ENCODE peak calls at places on chromosomes 7 and 10, in nine cellular contexts. C is naive thymus-derived CD8-positive, alpha-beta T cell; L is amniotic stem cell; S is renal cortical epithelial cell; U is AG08396; K is WTC11; I is cardiac muscle cell; G is WERI-Rb-1; D is GM12864. T is an unnamed sample.

GRCh38 chr7:155531686-155532085 is 14.7 kb downstream of the CNPY1 start:
- DNase-seq in C (no peak), L (no peak), S (peak; percentile 11), U (no peak), K (no peak), I (no peak), G (peak; percentile 42), D (no peak), T (peak; percentile 32)

GRCh38 chr7:41045556-41046123 is 657.2 kb downstream of the INHBA start:
- DNase-seq in C (no peak), L (no peak), S (peak; percentile 55), U (no peak), K (no peak), I (no peak), G (no peak), D (no peak), T (no peak)

GRCh38 chr10:102460836-102461186 is 9.5 kb upstream of the C10orf95 start:
- DNase-seq in C (no peak), L (no peak), S (no peak), U (no peak), K (no peak), I (no peak), G (no peak), D (no peak), T (no peak)

GRCh38 chr7:47846117-47846836 is 102.0 kb downstream of the PKD1L1 start:
- DNase-seq in C (no peak), L (no peak), S (peak; percentile 67), U (peak; percentile 62), K (no peak), I (no peak), G (no peak), D (no peak), T (no peak)

GRCh38 chr7:132577206-132578049 is 1.2 kb upstream of the PLXNA4 start:
- DNase-seq in C (no peak), L (peak; percentile 11), S (no peak), U (peak; percentile 85), K (peak; percentile 80), I (peak; percentile 90), G (peak; percentile 67), D (no peak), T (peak; percentile 87)

GRCh38 chr10:3776796-3777571 is 8.0 kb downstream of the KLF6 start:
- DNase-seq in C (peak; percentile 36), L (no peak), S (peak; percentile 87), U (peak; percentile 54), K (no peak), I (no peak), G (no peak), D (no peak), T (no peak)

GRCh38 chr10:116779076-116779687 is 36.8 kb upstream of the HSPA12A start:
- DNase-seq in C (no peak), L (no peak), S (peak; percentile 45), U (no peak), K (no peak), I (no peak), G (no peak), D (no peak), T (no peak)

GRCh38 chr10:122660696-122661095 is 39.0 kb downstream of the C10orf120 start:
- DNase-seq in C (no peak), L (no peak), S (no peak), U (no peak), K (no peak), I (no peak), G (no peak), D (no peak), T (no peak)

GRCh38 chr10:20839141-20839540 is 58.0 kb downstream of the NEBL start:
- DNase-seq in C (no peak), L (no peak), S (no peak), U (no peak), K (no peak), I (no peak), G (no peak), D (no peak), T (no peak)

GRCh38 chr7:101625076-101625914 is 3.8 kb downstream of the MYL10 start:
- DNase-seq in C (no peak), L (no peak), S (no peak), U (no peak), K (no peak), I (peak; percentile 31), G (no peak), D (no peak), T (peak; percentile 36)

GRCh38 chr10:8444630-8445029 is 390.1 kb downstream of the GATA3 start:
- DNase-seq in C (peak; percentile 47), L (no peak), S (no peak), U (no peak), K (peak; percentile 36), I (peak; percentile 64), G (no peak), D (no peak), T (peak; percentile 33)

GRCh38 chr7:143287321-143287934 is 723 bp upstream of the CASP2 start:
- DNase-seq in C (no peak), L (no peak), S (no peak), U (no peak), K (no peak), I (no peak), G (no peak), D (no peak), T (no peak)

GRCh38 chr7:155645652-155646051 is 1.2 kb downstream of the RBM33 start:
- DNase-seq in C (no peak), L (no peak), S (no peak), U (peak; percentile 9), K (no peak), I (no peak), G (no peak), D (no peak), T (no peak)

GRCh38 chr7:107816053-107816566 is 13.1 kb upstream of the SLC26A3 start:
- DNase-seq in C (no peak), L (no peak), S (no peak), U (no peak), K (no peak), I (no peak), G (no peak), D (no peak), T (no peak)

GRCh38 chr7:23662983-23663313 is 17.1 kb upstream of the FAM221A start:
- DNase-seq in C (no peak), L (no peak), S (no peak), U (no peak), K (no peak), I (no peak), G (no peak), D (no peak), T (no peak)

GRCh38 chr10:89352802-89353201 is 25.0 kb downstream of the IFIT3 start:
- DNase-seq in C (no peak), L (no peak), S (no peak), U (no peak), K (no peak), I (no peak), G (no peak), D (no peak), T (no peak)

GRCh38 chr7:85840532-85840931 is 653.7 kb upstream of the SEMA3D start:
- DNase-seq in C (no peak), L (no peak), S (no peak), U (no peak), K (no peak), I (no peak), G (no peak), D (no peak), T (no peak)

GRCh38 chr7:17062433-17063383 is 180.9 kb upstream of the AGR3 start:
- DNase-seq in C (no peak), L (no peak), S (peak; percentile 29), U (no peak), K (no peak), I (no peak), G (no peak), D (no peak), T (no peak)

GRCh38 chr7:128003179-128003578 is 28.1 kb downstream of the LRRC4 start:
- DNase-seq in C (no peak), L (no peak), S (no peak), U (no peak), K (no peak), I (no peak), G (no peak), D (peak; percentile 30), T (no peak)

GRCh38 chr10:132057191-132057681 is 8.5 kb upstream of the JAKMIP3 start:
- DNase-seq in C (no peak), L (no peak), S (no peak), U (no peak), K (peak; percentile 7), I (no peak), G (no peak), D (no peak), T (no peak)

GRCh38 chr7:105664816-105665525 is 83.7 kb upstream of the EFCAB10 start:
- DNase-seq in C (no peak), L (no peak), S (peak; percentile 46), U (no peak), K (peak; percentile 56), I (no peak), G (peak; percentile 86), D (no peak), T (no peak)

GRCh38 chr7:148944935-148945934 is 61.1 kb upstream of the EZH2 start:
- DNase-seq in C (no peak), L (peak; percentile 47), S (peak; percentile 40), U (peak; percentile 45), K (no peak), I (no peak), G (no peak), D (no peak), T (no peak)

GRCh38 chr7:34165927-34166550 is 260.7 kb downstream of the BMPER start:
- DNase-seq in C (no peak), L (no peak), S (peak; percentile 13), U (peak; percentile 28), K (no peak), I (peak; percentile 47), G (no peak), D (no peak), T (no peak)

GRCh38 chr7:25351761-25352160 is 123.5 kb upstream of the NPVF start:
- DNase-seq in C (no peak), L (no peak), S (no peak), U (no peak), K (no peak), I (no peak), G (no peak), D (no peak), T (no peak)

GRCh38 chr7:12623885-12624498 is 53.5 kb downstream of the SCIN start:
- DNase-seq in C (no peak), L (no peak), S (peak; percentile 54), U (no peak), K (no peak), I (peak; percentile 33), G (no peak), D (no peak), T (no peak)

T was measured in nephron progenitor cell.